ENCODE peak calls at places on chromosomes 16 and 17, in nine cellular contexts. N, U, P, F, Q, V, B, H and L are unnamed samples.

GRCh38 chr16:50372611-50373344 is 4.0 kb upstream of the BRD7 start:
- DNase-seq in U (no peak), B (no peak), F (peak), H (no peak), N (no peak), P (no peak), Q (no peak), V (no peak), L (no peak)

GRCh38 chr17:69523252-69523861 is 108.9 kb downstream of the MAP2K6 start:
- DNase-seq in V (peak), U (peak), H (peak), B (no peak), F (no peak), P (no peak), N (no peak), Q (peak), L (peak)

GRCh38 chr16:24070851-24071250 is 185.3 kb upstream of the CACNG3 start:
- DNase-seq in B (peak), Q (peak), H (no peak), V (no peak), P (no peak), F (no peak), N (peak), U (no peak), L (no peak)

GRCh38 chr16:4904942-4905615 is 31.9 kb downstream of the PPL start:
- DNase-seq in V (no peak), N (no peak), B (no peak), H (no peak), Q (no peak), P (no peak), F (no peak), U (no peak), L (no peak)

GRCh38 chr17:2067559-2067958 is 12.7 kb downstream of the HIC1 start:
- DNase-seq in N (no peak), B (no peak), U (no peak), P (no peak), H (no peak), Q (no peak), F (no peak), V (peak), L (no peak)

GRCh38 chr16:87196229-87196628 is 121.0 kb downstream of the C16orf95 start:
- DNase-seq in P (no peak), Q (no peak), H (no peak), B (no peak), U (no peak), F (no peak), N (no peak), V (no peak), L (no peak)

GRCh38 chr16:46688101-46688656 is 799 bp downstream of the VPS35 start:
- DNase-seq in N (no peak), Q (peak), B (no peak), H (no peak), F (no peak), V (peak), U (no peak), P (no peak), L (peak)

GRCh38 chr16:66490774-66491715 is 58.9 kb downstream of the TK2 start:
- DNase-seq in H (no peak), U (no peak), N (no peak), Q (no peak), F (no peak), P (no peak), B (no peak), V (no peak), L (no peak)

GRCh38 chr17:37273419-37274051 is 102.2 kb upstream of the C17orf78 start:
- DNase-seq in N (no peak), B (no peak), P (no peak), V (peak), H (no peak), U (peak), Q (no peak), F (no peak), L (no peak)

GRCh38 chr16:31268891-31269290 is 9.1 kb downstream of the ITGAM start:
- DNase-seq in F (no peak), H (no peak), B (no peak), V (no peak), P (no peak), Q (no peak), N (no peak), U (no peak), L (no peak)

GRCh38 chr17:61831099-61831498 is 32.2 kb downstream of the BRIP1 start:
- DNase-seq in N (no peak), U (no peak), V (no peak), Q (no peak), F (no peak), H (no peak), B (no peak), P (no peak), L (no peak)

GRCh38 chr16:19700319-19700781 is 17.7 kb downstream of the KNOP1 start:
- DNase-seq in N (no peak), F (no peak), V (peak), B (no peak), U (no peak), P (no peak), H (peak), Q (no peak), L (peak)

GRCh38 chr17:12927541-12928425 is 90.0 kb downstream of the ELAC2 start:
- DNase-seq in H (no peak), B (no peak), N (no peak), F (peak), Q (no peak), U (no peak), P (no peak), V (peak), L (no peak)

GRCh38 chr17:30477758-30478115 is 529 bp downstream of the GOSR1 start:
- DNase-seq in H (no peak), N (peak), F (no peak), P (no peak), U (no peak), V (no peak), B (no peak), Q (peak), L (no peak)

GRCh38 chr17:28750178-28751047 is 6.6 kb downstream of the TRAF4 start:
- DNase-seq in N (peak), Q (peak), V (peak), U (peak), F (peak), B (peak), P (peak), H (peak), L (peak)

GRCh38 chr17:29569245-29569950 is 897 bp downstream of the TP53I13 start:
- DNase-seq in N (peak), V (no peak), Q (no peak), U (no peak), P (no peak), B (no peak), H (no peak), F (no peak), L (no peak)

GRCh38 chr16:19858654-19859018 is 26.0 kb downstream of the GPRC5B start:
- DNase-seq in N (no peak), H (no peak), U (no peak), Q (no peak), B (no peak), F (no peak), V (no peak), P (no peak), L (no peak)

GRCh38 chr17:55295411-55296170 is 30.8 kb downstream of the HLF start:
- DNase-seq in N (peak), V (peak), U (peak), H (peak), F (no peak), P (peak), Q (peak), B (peak), L (no peak)

GRCh38 chr17:30376621-30377452 is 1.9 kb upstream of the CPD start:
- DNase-seq in F (peak), B (peak), P (no peak), N (no peak), U (peak), V (peak), Q (no peak), H (peak), L (no peak)